ENCODE peak calls at places on chromosomes 2 and 18, in nine cellular contexts. V, A, C, D, W, N, E, U and I are unnamed samples.

GRCh38 chr18:55031979-55032378 is 72.7 kb upstream of the CCDC68 start:
- DNase-seq in C (no peak), N (no peak), D (no peak), U (no peak), W (no peak), A (no peak), V (no peak), E (no peak), I (no peak)

GRCh38 chr18:7617738-7618422 is 50.8 kb downstream of the PTPRM start:
- DNase-seq in A (no peak), D (no peak), E (no peak), C (no peak), N (no peak), W (peak; percentile 86), V (peak; percentile 52), U (no peak), I (no peak)

GRCh38 chr2:145744541-145745386 is 1224.8 kb upstream of the ZEB2 start:
- DNase-seq in V (peak; percentile 66), D (no peak), E (no peak), C (peak; percentile 5), N (no peak), U (no peak), A (no peak), W (peak; percentile 92), I (peak; percentile 92)

GRCh38 chr2:108220942-108221541 is 18.7 kb upstream of the SULT1C3 start:
- DNase-seq in W (no peak), A (no peak), C (no peak), V (no peak), U (peak; percentile 80), E (no peak), N (no peak), D (no peak), I (no peak)

GRCh38 chr2:240643093-240643810 is 18.0 kb downstream of the GPR35 start:
- DNase-seq in D (no peak), E (peak; percentile 40), N (no peak), V (no peak), C (no peak), U (peak; percentile 56), W (no peak), A (no peak), I (no peak)

GRCh38 chr18:25815659-25816058 is 274.8 kb downstream of the SS18 start:
- DNase-seq in N (no peak), E (no peak), U (no peak), A (no peak), V (no peak), W (no peak), C (no peak), D (no peak), I (no peak)

GRCh38 chr18:23826850-23827620 is 137.8 kb downstream of the LAMA3 start:
- DNase-seq in E (no peak), C (no peak), D (no peak), N (no peak), U (no peak), A (no peak), V (peak; percentile 45), W (no peak), I (no peak)

GRCh38 chr2:226180485-226180884 is 619.1 kb downstream of the IRS1 start:
- DNase-seq in A (peak; percentile 32), D (no peak), U (no peak), C (no peak), N (no peak), E (no peak), V (no peak), W (no peak), I (no peak)

GRCh38 chr2:233098615-233099014 is 38.5 kb downstream of the INPP5D start:
- DNase-seq in V (no peak), A (no peak), D (no peak), N (no peak), U (no peak), W (peak; percentile 32), E (peak; percentile 80), C (no peak), I (no peak)

GRCh38 chr2:42101641-42102605 is 54.1 kb downstream of the PKDCC start:
- DNase-seq in A (peak; percentile 88), V (peak; percentile 40), U (peak; percentile 90), N (peak; percentile 96), E (peak; percentile 83), W (peak; percentile 87), C (no peak), D (peak; percentile 92), I (no peak)

GRCh38 chr2:235551965-235552364 is 58.1 kb downstream of the AGAP1 start:
- DNase-seq in U (peak; percentile 83), W (peak; percentile 47), V (peak; percentile 81), N (no peak), A (peak; percentile 60), D (peak; percentile 87), E (peak; percentile 88), C (peak; percentile 78), I (no peak)

GRCh38 chr2:132623096-132623839 is 46.7 kb downstream of the LYPD1 start:
- DNase-seq in U (no peak), D (no peak), C (no peak), E (no peak), A (no peak), V (peak; percentile 4), N (no peak), W (peak; percentile 74), I (no peak)

GRCh38 chr2:148479388-148479787 is 165.2 kb upstream of the EPC2 start:
- DNase-seq in V (no peak), W (no peak), A (no peak), E (no peak), N (no peak), C (no peak), U (no peak), D (no peak), I (no peak)

GRCh38 chr2:12592296-12592695 is 124.4 kb upstream of the TRIB2 start:
- DNase-seq in A (no peak), V (no peak), D (no peak), C (no peak), E (no peak), W (peak; percentile 21), N (no peak), U (no peak), I (no peak)

GRCh38 chr2:220748875-220749479 is 823.1 kb downstream of the EPHA4 start:
- DNase-seq in C (no peak), E (peak; percentile 58), N (no peak), D (no peak), A (no peak), V (no peak), W (no peak), U (peak; percentile 44), I (no peak)

GRCh38 chr2:219641390-219642063 is 14.1 kb downstream of the SLC4A3 start:
- DNase-seq in W (no peak), V (no peak), C (no peak), E (peak; percentile 40), N (no peak), D (no peak), U (no peak), A (no peak), I (no peak)

DNA sequence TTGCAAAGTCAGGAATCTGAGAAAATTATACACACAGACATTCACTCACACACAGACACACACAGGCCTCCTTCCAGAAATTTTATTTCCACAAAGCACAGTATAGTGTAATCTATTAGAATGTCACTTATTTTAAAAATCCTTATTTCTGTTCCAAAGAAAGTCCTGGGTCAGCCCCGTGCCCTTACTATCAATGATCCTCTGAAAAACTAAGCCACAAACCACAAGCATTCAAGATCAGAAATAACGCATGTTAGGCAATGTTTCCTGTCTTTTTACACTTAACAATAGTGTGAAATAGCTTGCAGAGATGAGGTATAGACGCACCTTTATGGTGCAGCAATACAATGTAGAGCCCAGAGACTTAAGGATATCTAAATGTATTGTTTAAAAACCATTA is 25.8 kb downstream of the TBC1D8 start:
- DNase-seq in W (peak; percentile 74), D (no peak), E (no peak), C (peak; percentile 53), N (no peak), V (no peak), A (no peak), U (no peak), I (no peak)
- H3K27ac ChIP-seq in W (no peak overlapping the region), D (no peak overlapping the region), E (no peak overlapping the region), C (peak overlapping the region; percentile 91), N (no peak overlapping the region), V (peak overlapping the region; percentile 99), A (no peak overlapping the region), U (peak overlapping the region; percentile 43), I (peak overlapping the region; percentile 96)

GRCh38 chr2:223010641-223011040 is 41.3 kb upstream of the KCNE4 start:
- DNase-seq in V (no peak), A (no peak), D (no peak), E (no peak), N (no peak), C (no peak), U (no peak), W (no peak), I (no peak)
- H3K27ac ChIP-seq in V (no peak overlapping the region), A (no peak overlapping the region), D (no peak overlapping the region), E (no peak overlapping the region), N (no peak overlapping the region), C (no peak overlapping the region), U (no peak overlapping the region), W (no peak overlapping the region), I (no peak overlapping the region)

GRCh38 chr2:217974389-217975005 is 28.3 kb downstream of the TNS1 start:
- DNase-seq in W (no peak), A (no peak), D (no peak), U (no peak), E (no peak), N (no peak), V (no peak), C (no peak), I (no peak)

GRCh38 chr2:217975626-217976025 is 27.2 kb downstream of the TNS1 start:
- DNase-seq in E (no peak), W (no peak), U (no peak), D (no peak), N (no peak), V (no peak), A (no peak), C (no peak), I (no peak)

GRCh38 chr2:217978536-217979150 is 24.2 kb downstream of the TNS1 start:
- DNase-seq in V (peak; percentile 42), N (no peak), D (no peak), U (peak; percentile 83), E (peak; percentile 92), A (no peak), W (peak; percentile 47), C (no peak), I (no peak)

GRCh38 chr2:217977840-217978535 is 24.8 kb downstream of the TNS1 start:
- DNase-seq in E (no peak), U (no peak), N (no peak), A (no peak), D (no peak), V (no peak), W (no peak), C (no peak), I (no peak)

GRCh38 chr2:217976301-217976700 is 26.5 kb downstream of the TNS1 start:
- DNase-seq in W (no peak), A (no peak), D (no peak), V (no peak), N (no peak), C (no peak), E (no peak), U (peak; percentile 24), I (no peak)
- H3K27ac ChIP-seq in W (no peak overlapping the region), A (peak overlapping the region; percentile 11), D (no peak overlapping the region), V (no peak overlapping the region), N (no peak overlapping the region), C (no peak overlapping the region), E (no peak overlapping the region), U (no peak overlapping the region), I (no peak overlapping the region)

DNA sequence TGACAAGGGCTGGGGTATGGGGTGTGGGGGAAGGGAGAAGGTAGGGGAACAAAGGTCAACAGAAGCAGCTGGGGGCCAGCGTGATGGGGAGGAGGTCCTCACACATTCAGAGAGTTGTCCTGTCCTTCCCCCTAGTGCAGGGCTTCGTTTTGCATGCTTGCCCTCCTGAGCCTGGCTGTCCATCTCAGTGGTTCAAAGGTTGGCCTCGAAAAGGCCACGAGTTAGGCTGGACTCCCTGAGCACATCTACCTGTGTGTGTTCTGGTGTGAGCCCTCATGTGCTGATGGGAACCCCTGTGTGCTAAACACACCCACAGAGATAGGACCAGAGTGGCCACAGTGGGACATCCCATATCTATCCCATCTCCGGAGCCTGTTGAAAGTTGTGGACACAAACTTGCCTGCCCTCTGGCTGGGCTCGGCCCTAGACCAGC is 51.9 kb downstream of the EPAS1 start:
- DNase-seq in E (no peak), N (no peak), W (no peak), A (no peak), C (no peak), D (no peak), V (no peak), U (no peak), I (no peak)
- H3K27ac ChIP-seq in E (no peak overlapping the region), N (no peak overlapping the region), W (no peak overlapping the region), A (peak overlapping the region; percentile 53), C (peak overlapping the region; percentile 6), D (no peak overlapping the region), V (peak overlapping the region; percentile 61), U (no peak overlapping the region), I (no peak overlapping the region)